ENCODE peak calls at places on chromosome 9, in ten cellular contexts. One of them, this sample, is unnamed.

GRCh38 chr9:97744710-97745708 is 47.9 kb upstream of the XPA start:
- DNase-seq in GM12865: no peak
- DNase-seq in NAMALWA: no peak
- DNase-seq in Calu3: no peak
- DNase-seq in frontal cortex: no peak
- DNase-seq in mucosa of descending colon: no peak
- DNase-seq in activated CD4-positive, alpha-beta memory T cell treated with anti-CD3 and anti-CD28 coated beads for 36 hours: no peak
- DNase-seq in iPS-NIHi11: peak
- DNase-seq in neural crest cell: no peak
- DNase-seq in GM13977: no peak
- DNase-seq in this sample: no peak

GRCh38 chr9:134657666-134658377 is 16.2 kb downstream of the COL5A1 start:
- DNase-seq in mucosa of descending colon: peak
- DNase-seq in GM12865: no peak
- DNase-seq in activated CD4-positive, alpha-beta memory T cell treated with anti-CD3 and anti-CD28 coated beads for 36 hours: no peak
- DNase-seq in NAMALWA: no peak
- DNase-seq in Calu3: no peak
- DNase-seq in frontal cortex: no peak
- DNase-seq in iPS-NIHi11: no peak
- DNase-seq in GM13977: no peak
- DNase-seq in neural crest cell: no peak
- DNase-seq in this sample: no peak

GRCh38 chr9:12718482-12719026 is 25.4 kb downstream of the TYRP1 start:
- DNase-seq in Calu3: no peak
- DNase-seq in neural crest cell: no peak
- DNase-seq in mucosa of descending colon: no peak
- DNase-seq in GM12865: no peak
- DNase-seq in frontal cortex: no peak
- DNase-seq in activated CD4-positive, alpha-beta memory T cell treated with anti-CD3 and anti-CD28 coated beads for 36 hours: no peak
- DNase-seq in NAMALWA: no peak
- DNase-seq in GM13977: no peak
- DNase-seq in iPS-NIHi11: peak
- DNase-seq in this sample: peak

GRCh38 chr9:87206064-87206661 is 258.9 kb upstream of the GAS1 start:
- DNase-seq in neural crest cell: no peak
- DNase-seq in Calu3: no peak
- DNase-seq in iPS-NIHi11: no peak
- DNase-seq in frontal cortex: no peak
- DNase-seq in mucosa of descending colon: no peak
- DNase-seq in activated CD4-positive, alpha-beta memory T cell treated with anti-CD3 and anti-CD28 coated beads for 36 hours: no peak
- DNase-seq in GM12865: no peak
- DNase-seq in NAMALWA: no peak
- DNase-seq in GM13977: no peak
- DNase-seq in this sample: no peak

GRCh38 chr9:121743441-121744001 is 92.1 kb downstream of the DAB2IP start:
- DNase-seq in iPS-NIHi11: peak
- DNase-seq in NAMALWA: no peak
- DNase-seq in activated CD4-positive, alpha-beta memory T cell treated with anti-CD3 and anti-CD28 coated beads for 36 hours: no peak
- DNase-seq in frontal cortex: peak
- DNase-seq in GM13977: no peak
- DNase-seq in Calu3: peak
- DNase-seq in neural crest cell: peak
- DNase-seq in mucosa of descending colon: peak
- DNase-seq in GM12865: no peak
- DNase-seq in this sample: no peak

GRCh38 chr9:113600477-113600851 is 136.9 kb downstream of the RGS3 start:
- DNase-seq in activated CD4-positive, alpha-beta memory T cell treated with anti-CD3 and anti-CD28 coated beads for 36 hours: no peak
- DNase-seq in frontal cortex: no peak
- DNase-seq in Calu3: no peak
- DNase-seq in mucosa of descending colon: no peak
- DNase-seq in GM12865: no peak
- DNase-seq in NAMALWA: no peak
- DNase-seq in neural crest cell: no peak
- DNase-seq in iPS-NIHi11: no peak
- DNase-seq in GM13977: no peak
- DNase-seq in this sample: no peak

GRCh38 chr9:16521868-16522381 is 348.5 kb downstream of the BNC2 start:
- DNase-seq in GM13977: no peak
- DNase-seq in frontal cortex: no peak
- DNase-seq in NAMALWA: no peak
- DNase-seq in Calu3: no peak
- DNase-seq in iPS-NIHi11: no peak
- DNase-seq in neural crest cell: no peak
- DNase-seq in GM12865: no peak
- DNase-seq in activated CD4-positive, alpha-beta memory T cell treated with anti-CD3 and anti-CD28 coated beads for 36 hours: no peak
- DNase-seq in mucosa of descending colon: peak
- DNase-seq in this sample: peak

GRCh38 chr9:84998639-84999038 is 329.1 kb downstream of the NTRK2 start:
- DNase-seq in GM12865: no peak
- DNase-seq in Calu3: no peak
- DNase-seq in GM13977: no peak
- DNase-seq in mucosa of descending colon: no peak
- DNase-seq in frontal cortex: no peak
- DNase-seq in activated CD4-positive, alpha-beta memory T cell treated with anti-CD3 and anti-CD28 coated beads for 36 hours: no peak
- DNase-seq in NAMALWA: no peak
- DNase-seq in iPS-NIHi11: no peak
- DNase-seq in neural crest cell: no peak
- DNase-seq in this sample: no peak

GRCh38 chr9:93091056-93091452 is 5.0 kb upstream of the CARD19 start:
- DNase-seq in GM13977: no peak
- DNase-seq in iPS-NIHi11: no peak
- DNase-seq in neural crest cell: no peak
- DNase-seq in Calu3: no peak
- DNase-seq in NAMALWA: no peak
- DNase-seq in activated CD4-positive, alpha-beta memory T cell treated with anti-CD3 and anti-CD28 coated beads for 36 hours: no peak
- DNase-seq in mucosa of descending colon: peak
- DNase-seq in frontal cortex: no peak
- DNase-seq in GM12865: no peak
- DNase-seq in this sample: no peak

GRCh38 chr9:114754574-114754973 is 51.3 kb downstream of the TNFSF15 start:
- DNase-seq in GM13977: peak
- DNase-seq in NAMALWA: peak
- DNase-seq in activated CD4-positive, alpha-beta memory T cell treated with anti-CD3 and anti-CD28 coated beads for 36 hours: no peak
- DNase-seq in GM12865: no peak
- DNase-seq in iPS-NIHi11: no peak
- DNase-seq in Calu3: no peak
- DNase-seq in neural crest cell: no peak
- DNase-seq in mucosa of descending colon: no peak
- DNase-seq in frontal cortex: no peak
- DNase-seq in this sample: peak

GRCh38 chr9:101114317-101114716 is 85.8 kb downstream of the PLPPR1 start:
- DNase-seq in frontal cortex: no peak
- DNase-seq in activated CD4-positive, alpha-beta memory T cell treated with anti-CD3 and anti-CD28 coated beads for 36 hours: no peak
- DNase-seq in Calu3: no peak
- DNase-seq in GM12865: no peak
- DNase-seq in mucosa of descending colon: no peak
- DNase-seq in NAMALWA: no peak
- DNase-seq in iPS-NIHi11: no peak
- DNase-seq in GM13977: no peak
- DNase-seq in neural crest cell: no peak
- DNase-seq in this sample: no peak

GRCh38 chr9:83111169-83111568 is 48.2 kb upstream of the RASEF start:
- DNase-seq in GM12865: no peak
- DNase-seq in neural crest cell: no peak
- DNase-seq in activated CD4-positive, alpha-beta memory T cell treated with anti-CD3 and anti-CD28 coated beads for 36 hours: no peak
- DNase-seq in iPS-NIHi11: no peak
- DNase-seq in Calu3: no peak
- DNase-seq in frontal cortex: no peak
- DNase-seq in mucosa of descending colon: no peak
- DNase-seq in NAMALWA: no peak
- DNase-seq in GM13977: no peak
- DNase-seq in this sample: no peak

GRCh38 chr9:34993502-34994428 is 4.2 kb downstream of the DNAJB5 start:
- DNase-seq in neural crest cell: no peak
- DNase-seq in GM13977: peak
- DNase-seq in Calu3: no peak
- DNase-seq in iPS-NIHi11: no peak
- DNase-seq in mucosa of descending colon: peak
- DNase-seq in activated CD4-positive, alpha-beta memory T cell treated with anti-CD3 and anti-CD28 coated beads for 36 hours: peak
- DNase-seq in frontal cortex: peak
- DNase-seq in NAMALWA: no peak
- DNase-seq in GM12865: peak
- DNase-seq in this sample: peak

GRCh38 chr9:83238871-83239624 is 176.1 kb upstream of the RASEF start:
- DNase-seq in mucosa of descending colon: no peak
- DNase-seq in iPS-NIHi11: no peak
- DNase-seq in GM12865: no peak
- DNase-seq in NAMALWA: no peak
- DNase-seq in neural crest cell: no peak
- DNase-seq in activated CD4-positive, alpha-beta memory T cell treated with anti-CD3 and anti-CD28 coated beads for 36 hours: no peak
- DNase-seq in frontal cortex: no peak
- DNase-seq in Calu3: peak
- DNase-seq in GM13977: no peak
- DNase-seq in this sample: peak

GRCh38 chr9:134299883-134300282 is 26.4 kb upstream of the RXRA start:
- DNase-seq in GM12865: no peak
- DNase-seq in activated CD4-positive, alpha-beta memory T cell treated with anti-CD3 and anti-CD28 coated beads for 36 hours: no peak
- DNase-seq in Calu3: no peak
- DNase-seq in GM13977: no peak
- DNase-seq in mucosa of descending colon: peak
- DNase-seq in NAMALWA: no peak
- DNase-seq in neural crest cell: no peak
- DNase-seq in frontal cortex: no peak
- DNase-seq in iPS-NIHi11: no peak
- DNase-seq in this sample: no peak